ENCODE peak calls at places on chromosomes 16 and 17, in eight cellular contexts. One of them, this sample, is unnamed.

GRCh38 chr17:45234641-45235040 is 13.0 kb downstream of the FMNL1 start:
- DNase-seq in foreskin melanocyte: no peak
- DNase-seq in HS-5: no peak
- DNase-seq in CD8-positive, alpha-beta memory T cell: no peak
- DNase-seq in H9: peak; percentile 89
- DNase-seq in activated T-helper 1 cell treated with anti-CD3 and anti-CD28 coated beads, Interleukin-12 subunit alpha, Interleukin-12 subunit beta, Interleukin-2, Interleukin-4 antibody, amounts not matched to agents 30 ng/mL and 10 ng/mL and 1 ng/mL, durations not matched to agents 14 hours and 24 hours and 36 hours: no peak
- DNase-seq in AG10803: no peak
- DNase-seq in bronchial epithelial cell: no peak
- DNase-seq in this sample: no peak

GRCh38 chr17:6107791-6108190 is 37.6 kb downstream of the WSCD1 start:
- DNase-seq in CD8-positive, alpha-beta memory T cell: no peak
- DNase-seq in bronchial epithelial cell: no peak
- DNase-seq in HS-5: no peak
- DNase-seq in foreskin melanocyte: no peak
- DNase-seq in activated T-helper 1 cell treated with anti-CD3 and anti-CD28 coated beads, Interleukin-12 subunit alpha, Interleukin-12 subunit beta, Interleukin-2, Interleukin-4 antibody, amounts not matched to agents 30 ng/mL and 10 ng/mL and 1 ng/mL, durations not matched to agents 14 hours and 24 hours and 36 hours: no peak
- DNase-seq in AG10803: no peak
- DNase-seq in H9: no peak
- DNase-seq in this sample: no peak

GRCh38 chr16:66382171-66382965 is 15.9 kb downstream of the CDH5 start:
- DNase-seq in CD8-positive, alpha-beta memory T cell: no peak
- DNase-seq in activated T-helper 1 cell treated with anti-CD3 and anti-CD28 coated beads, Interleukin-12 subunit alpha, Interleukin-12 subunit beta, Interleukin-2, Interleukin-4 antibody, amounts not matched to agents 30 ng/mL and 10 ng/mL and 1 ng/mL, durations not matched to agents 14 hours and 24 hours and 36 hours: no peak
- DNase-seq in HS-5: peak; percentile 94
- DNase-seq in bronchial epithelial cell: peak; percentile 98
- DNase-seq in foreskin melanocyte: no peak
- DNase-seq in H9: peak; percentile 54
- DNase-seq in AG10803: peak; percentile 80
- DNase-seq in this sample: peak; percentile 88

GRCh38 chr17:78343433-78344201 is 16.3 kb downstream of the SOCS3 start:
- DNase-seq in AG10803: no peak
- DNase-seq in foreskin melanocyte: no peak
- DNase-seq in bronchial epithelial cell: no peak
- DNase-seq in HS-5: no peak
- DNase-seq in H9: peak; percentile 59
- DNase-seq in activated T-helper 1 cell treated with anti-CD3 and anti-CD28 coated beads, Interleukin-12 subunit alpha, Interleukin-12 subunit beta, Interleukin-2, Interleukin-4 antibody, amounts not matched to agents 30 ng/mL and 10 ng/mL and 1 ng/mL, durations not matched to agents 14 hours and 24 hours and 36 hours: peak; percentile 73
- DNase-seq in CD8-positive, alpha-beta memory T cell: peak; percentile 68
- DNase-seq in this sample: no peak

GRCh38 chr16:86865866-86866675 is 287.7 kb downstream of the FOXL1 start:
- DNase-seq in CD8-positive, alpha-beta memory T cell: no peak
- DNase-seq in activated T-helper 1 cell treated with anti-CD3 and anti-CD28 coated beads, Interleukin-12 subunit alpha, Interleukin-12 subunit beta, Interleukin-2, Interleukin-4 antibody, amounts not matched to agents 30 ng/mL and 10 ng/mL and 1 ng/mL, durations not matched to agents 14 hours and 24 hours and 36 hours: no peak
- DNase-seq in H9: no peak
- DNase-seq in foreskin melanocyte: no peak
- DNase-seq in AG10803: peak; percentile 28
- DNase-seq in bronchial epithelial cell: no peak
- DNase-seq in HS-5: no peak
- DNase-seq in this sample: no peak

GRCh38 chr16:83878838-83879237 is 20.1 kb upstream of the MLYCD start:
- DNase-seq in bronchial epithelial cell: peak; percentile 60
- DNase-seq in AG10803: peak; percentile 64
- DNase-seq in foreskin melanocyte: peak; percentile 52
- DNase-seq in activated T-helper 1 cell treated with anti-CD3 and anti-CD28 coated beads, Interleukin-12 subunit alpha, Interleukin-12 subunit beta, Interleukin-2, Interleukin-4 antibody, amounts not matched to agents 30 ng/mL and 10 ng/mL and 1 ng/mL, durations not matched to agents 14 hours and 24 hours and 36 hours: no peak
- DNase-seq in CD8-positive, alpha-beta memory T cell: no peak
- DNase-seq in H9: no peak
- DNase-seq in HS-5: no peak
- DNase-seq in this sample: no peak

GRCh38 chr17:347309-347708 is 5.3 kb downstream of the RPH3AL start:
- DNase-seq in H9: no peak
- DNase-seq in HS-5: no peak
- DNase-seq in AG10803: no peak
- DNase-seq in bronchial epithelial cell: no peak
- DNase-seq in activated T-helper 1 cell treated with anti-CD3 and anti-CD28 coated beads, Interleukin-12 subunit alpha, Interleukin-12 subunit beta, Interleukin-2, Interleukin-4 antibody, amounts not matched to agents 30 ng/mL and 10 ng/mL and 1 ng/mL, durations not matched to agents 14 hours and 24 hours and 36 hours: no peak
- DNase-seq in foreskin melanocyte: no peak
- DNase-seq in CD8-positive, alpha-beta memory T cell: no peak
- DNase-seq in this sample: no peak

GRCh38 chr17:6474376-6474775 is 30.1 kb downstream of the PIMREG start:
- DNase-seq in activated T-helper 1 cell treated with anti-CD3 and anti-CD28 coated beads, Interleukin-12 subunit alpha, Interleukin-12 subunit beta, Interleukin-2, Interleukin-4 antibody, amounts not matched to agents 30 ng/mL and 10 ng/mL and 1 ng/mL, durations not matched to agents 14 hours and 24 hours and 36 hours: no peak
- DNase-seq in AG10803: no peak
- DNase-seq in HS-5: no peak
- DNase-seq in bronchial epithelial cell: no peak
- DNase-seq in CD8-positive, alpha-beta memory T cell: no peak
- DNase-seq in H9: no peak
- DNase-seq in foreskin melanocyte: no peak
- DNase-seq in this sample: no peak

This sample was measured in non-pigmented ciliary epithelial cell.